ENCODE peak calls at places on chromosomes 11 and 22, in five cellular contexts. C is activated CD8-positive, alpha-beta memory T cell treated with anti-CD3 and anti-CD28 coated beads for 4 hours; M is NCI-H446 treated with DMSO at 0.1 percent for 48 hours; O is GM12864; P is stimulated activated CD8-positive, alpha-beta memory T cell treated with anti-CD3 and anti-CD28 coated beads, Interleukin-2, amount 100 ng/mL, for 48 hours. G is an unnamed sample.

GRCh38 chr22:17664414-17665045 is 26.0 kb downstream of the BCL2L13 start:
- DNase-seq in C (no peak), P (no peak), M (no peak), O (no peak), G (no peak)

GRCh38 chr11:108483163-108483562 is 15.0 kb downstream of the POGLUT3 start:
- DNase-seq in P (no peak), C (no peak), O (no peak), M (no peak), G (peak)

GRCh38 chr11:119078675-119079420 is 5.8 kb upstream of the HMBS start:
- DNase-seq in M (no peak), P (no peak), O (no peak), C (no peak), G (no peak)

GRCh38 chr11:35593143-35593542 is 25.1 kb upstream of the FJX1 start:
- DNase-seq in P (no peak), M (no peak), C (no peak), O (no peak), G (peak)

GRCh38 chr22:43390166-43390565 is 21.6 kb upstream of the MPPED1 start:
- DNase-seq in M (no peak), P (no peak), O (no peak), C (no peak), G (no peak)

GRCh38 chr11:47181271-47181670 is 4.6 kb upstream of the ARFGAP2 start:
- DNase-seq in P (no peak), O (no peak), M (no peak), C (no peak), G (no peak)

GRCh38 chr11:19676508-19677379 is 35.9 kb upstream of the NAV2 start:
- DNase-seq in M (peak), P (no peak), O (no peak), C (no peak), G (peak)

GRCh38 chr22:36811094-36811797 is 5.6 kb downstream of the PVALB start:
- DNase-seq in P (no peak), O (no peak), M (no peak), C (no peak), G (no peak)

GRCh38 chr11:1085440-1086170 is 10.9 kb downstream of the MUC2 start:
- DNase-seq in P (no peak), C (no peak), M (no peak), O (no peak), G (no peak)

GRCh38 chr11:117392979-117393378 is 65.3 kb downstream of the CEP164 start:
- DNase-seq in M (no peak), C (no peak), P (no peak), O (no peak), G (no peak)

GRCh38 chr22:40578171-40578570 is 58.3 kb downstream of the MRTFA start:
- DNase-seq in O (no peak), C (no peak), P (no peak), M (no peak), G (no peak)

GRCh38 chr11:117597083-117597482 is 199.9 kb downstream of the DSCAML1 start:
- DNase-seq in C (no peak), P (peak), O (no peak), M (no peak), G (no peak)

GRCh38 chr11:70804174-70804855 is 406.0 kb downstream of the CTTN start:
- DNase-seq in P (no peak), M (no peak), O (no peak), C (no peak), G (no peak)

GRCh38 chr11:68454767-68455166 is 5.8 kb upstream of the PPP6R3 start:
- DNase-seq in O (no peak), M (no peak), P (no peak), C (no peak), G (peak)

GRCh38 chr11:1330473-1330872 is 21.0 kb upstream of the TOLLIP start:
- DNase-seq in O (no peak), M (no peak), P (no peak), C (no peak), G (no peak)

GRCh38 chr22:19755145-19755710 is 5.3 kb upstream of the TBX1 start:
- DNase-seq in M (no peak), P (no peak), C (no peak), O (no peak), G (no peak)

GRCh38 chr11:57978686-57979531 is 44.8 kb upstream of the OR9Q1 start:
- DNase-seq in O (no peak), C (no peak), M (no peak), P (no peak), G (no peak)

GRCh38 chr11:88544656-88545280 is 207.2 kb upstream of the CTSC start:
- DNase-seq in P (no peak), O (no peak), M (no peak), C (no peak), G (no peak)

GRCh38 chr11:73175551-73176144 is 33.5 kb upstream of the FCHSD2 start:
- DNase-seq in C (no peak), O (no peak), M (no peak), P (no peak), G (no peak)

GRCh38 chr11:31641477-31642062 is 132.0 kb downstream of the ELP4 start:
- DNase-seq in M (peak), O (no peak), P (no peak), C (no peak), G (peak)

GRCh38 chr11:65131417-65131776 is 2.9 kb downstream of the SYVN1 start:
- DNase-seq in O (no peak), P (no peak), C (no peak), M (no peak), G (no peak)

GRCh38 chr22:40334899-40335298 is 11.4 kb upstream of the ADSL start:
- DNase-seq in O (no peak), P (no peak), C (no peak), M (no peak), G (no peak)

GRCh38 chr11:103673773-103674172 is 362.7 kb upstream of the DDI1 start:
- DNase-seq in P (no peak), O (no peak), M (no peak), C (no peak), G (no peak)

GRCh38 chr11:112663947-112664634 is 297.1 kb upstream of the NCAM1 start:
- DNase-seq in C (no peak), P (no peak), O (no peak), M (no peak), G (no peak)

GRCh38 chr11:87597696-87598095 is 560.0 kb downstream of the TMEM135 start:
- DNase-seq in P (no peak), C (no peak), O (no peak), M (no peak), G (no peak)

GRCh38 chr11:94840209-94840608 is 72.1 kb downstream of the AMOTL1 start:
- DNase-seq in O (no peak), M (no peak), P (no peak), C (no peak), G (no peak)

GRCh38 chr11:31326470-31327148 is 42.9 kb downstream of the DCDC1 start:
- DNase-seq in P (no peak), C (no peak), M (no peak), O (no peak), G (no peak)

GRCh38 chr11:20054584-20054983 is 105.7 kb downstream of the DBX1 start:
- DNase-seq in C (no peak), O (no peak), P (no peak), M (no peak), G (no peak)

GRCh38 chr11:15697437-15698236 is 582.9 kb downstream of the INSC start:
- DNase-seq in P (no peak), O (no peak), M (no peak), C (no peak), G (no peak)

GRCh38 chr11:68855205-68855978 is 13.7 kb upstream of the CPT1A start:
- DNase-seq in C (no peak), M (no peak), P (no peak), O (no peak), G (no peak)

G was measured in HT1080.